ENCODE peak calls at places on chromosomes 4 and X, in five cellular contexts. B, Z, R, K and S are unnamed samples.

GRCh38 chr4:35939746-35940145 is 304.6 kb downstream of the ARAP2 start:
- DNase-seq in Z (no peak), B (no peak), K (no peak), R (no peak), S (no peak)

GRCh38 chr4:168815373-168816345 is 194.4 kb downstream of the CBR4 start:
- DNase-seq in R (no peak), K (no peak), B (no peak), Z (no peak), S (no peak)

GRCh38 chr4:153936121-153936520 is 147.2 kb upstream of the SFRP2 start:
- DNase-seq in R (no peak), Z (no peak), B (no peak), K (no peak), S (no peak)

GRCh38 chrX:9352683-9353430 is 112.0 kb upstream of the TBL1X start:
- DNase-seq in B (no peak), R (no peak), K (peak), Z (no peak), S (peak)

GRCh38 chr4:26083987-26084386 is 170.0 kb downstream of the SMIM20 start:
- DNase-seq in K (no peak), B (peak), R (no peak), Z (peak), S (peak)

GRCh38 chrX:118117069-118117405 is 427 bp upstream of the KLHL13 start:
- DNase-seq in K (no peak), Z (no peak), B (no peak), R (no peak), S (no peak)

GRCh38 chr4:154004859-154005520 is 216.1 kb upstream of the SFRP2 start:
- DNase-seq in R (no peak), B (no peak), K (no peak), Z (no peak), S (no peak)

GRCh38 chr4:108072300-108072699 is 82.6 kb downstream of the HADH start:
- DNase-seq in Z (no peak), B (peak), R (no peak), K (no peak), S (peak)

GRCh38 chr4:6513678-6514077 is 41.3 kb upstream of the PPP2R2C start:
- DNase-seq in Z (no peak), R (no peak), K (no peak), B (no peak), S (no peak)